ENCODE peak calls at places on chromosomes 12 and 14, in nine cellular contexts. One of them, this sample, is unnamed.

GRCh38 chr12:111446044-111446581 is 40.4 kb downstream of the SH2B3 start:
- DNase-seq in T follicular helper cell: no peak
- DNase-seq in ovary: no peak
- DNase-seq in Kasumi-1: peak; percentile 52
- DNase-seq in GM23248: peak; percentile 36
- DNase-seq in hepatic stellate cell: no peak
- DNase-seq in stimulated activated CD4-positive, alpha-beta T cell treated with anti-CD3 and anti-CD28 coated beads, Interleukin-2, amount 100 ng/mL, for 24 hours: no peak
- DNase-seq in activated naive CD4-positive, alpha-beta T cell: no peak
- DNase-seq in cardiac fibroblast: peak; percentile 69
- DNase-seq in this sample: peak; percentile 63

GRCh38 chr12:120649442-120650248 is 9.2 kb downstream of the CABP1 start:
- DNase-seq in ovary: no peak
- DNase-seq in stimulated activated CD4-positive, alpha-beta T cell treated with anti-CD3 and anti-CD28 coated beads, Interleukin-2, amount 100 ng/mL, for 24 hours: no peak
- DNase-seq in hepatic stellate cell: no peak
- DNase-seq in T follicular helper cell: no peak
- DNase-seq in cardiac fibroblast: no peak
- DNase-seq in Kasumi-1: peak; percentile 28
- DNase-seq in activated naive CD4-positive, alpha-beta T cell: no peak
- DNase-seq in GM23248: peak; percentile 33
- DNase-seq in this sample: no peak

GRCh38 chr14:20772650-20773049 is 4.4 kb downstream of the EDDM3B start:
- DNase-seq in T follicular helper cell: no peak
- DNase-seq in GM23248: no peak
- DNase-seq in cardiac fibroblast: no peak
- DNase-seq in Kasumi-1: no peak
- DNase-seq in stimulated activated CD4-positive, alpha-beta T cell treated with anti-CD3 and anti-CD28 coated beads, Interleukin-2, amount 100 ng/mL, for 24 hours: no peak
- DNase-seq in ovary: no peak
- DNase-seq in hepatic stellate cell: no peak
- DNase-seq in activated naive CD4-positive, alpha-beta T cell: no peak
- DNase-seq in this sample: no peak

GRCh38 chr12:33486058-33486457 is 46.4 kb upstream of the SYT10 start:
- DNase-seq in cardiac fibroblast: no peak
- DNase-seq in GM23248: no peak
- DNase-seq in hepatic stellate cell: no peak
- DNase-seq in stimulated activated CD4-positive, alpha-beta T cell treated with anti-CD3 and anti-CD28 coated beads, Interleukin-2, amount 100 ng/mL, for 24 hours: no peak
- DNase-seq in Kasumi-1: no peak
- DNase-seq in T follicular helper cell: no peak
- DNase-seq in activated naive CD4-positive, alpha-beta T cell: no peak
- DNase-seq in ovary: no peak
- DNase-seq in this sample: peak; percentile 12

GRCh38 chr12:117882181-117882580 is 86.6 kb downstream of the KSR2 start:
- DNase-seq in ovary: no peak
- DNase-seq in hepatic stellate cell: no peak
- DNase-seq in activated naive CD4-positive, alpha-beta T cell: no peak
- DNase-seq in T follicular helper cell: no peak
- DNase-seq in cardiac fibroblast: no peak
- DNase-seq in stimulated activated CD4-positive, alpha-beta T cell treated with anti-CD3 and anti-CD28 coated beads, Interleukin-2, amount 100 ng/mL, for 24 hours: no peak
- DNase-seq in GM23248: no peak
- DNase-seq in Kasumi-1: no peak
- DNase-seq in this sample: no peak

GRCh38 chr12:87231818-87232217 is 797.4 kb downstream of the C12orf50 start:
- DNase-seq in activated naive CD4-positive, alpha-beta T cell: no peak
- DNase-seq in T follicular helper cell: no peak
- DNase-seq in GM23248: no peak
- DNase-seq in ovary: no peak
- DNase-seq in Kasumi-1: no peak
- DNase-seq in hepatic stellate cell: no peak
- DNase-seq in cardiac fibroblast: no peak
- DNase-seq in stimulated activated CD4-positive, alpha-beta T cell treated with anti-CD3 and anti-CD28 coated beads, Interleukin-2, amount 100 ng/mL, for 24 hours: no peak
- DNase-seq in this sample: no peak

GRCh38 chr12:24062642-24063245 is 113.3 kb upstream of the SOX5 start:
- DNase-seq in T follicular helper cell: no peak
- DNase-seq in stimulated activated CD4-positive, alpha-beta T cell treated with anti-CD3 and anti-CD28 coated beads, Interleukin-2, amount 100 ng/mL, for 24 hours: no peak
- DNase-seq in cardiac fibroblast: peak; percentile 81
- DNase-seq in Kasumi-1: no peak
- DNase-seq in activated naive CD4-positive, alpha-beta T cell: no peak
- DNase-seq in GM23248: no peak
- DNase-seq in hepatic stellate cell: no peak
- DNase-seq in ovary: no peak
- DNase-seq in this sample: peak; percentile 58

GRCh38 chr12:11756523-11756922 is 107.0 kb downstream of the ETV6 start:
- DNase-seq in T follicular helper cell: no peak
- DNase-seq in hepatic stellate cell: no peak
- DNase-seq in GM23248: no peak
- DNase-seq in ovary: no peak
- DNase-seq in activated naive CD4-positive, alpha-beta T cell: no peak
- DNase-seq in cardiac fibroblast: no peak
- DNase-seq in Kasumi-1: no peak
- DNase-seq in stimulated activated CD4-positive, alpha-beta T cell treated with anti-CD3 and anti-CD28 coated beads, Interleukin-2, amount 100 ng/mL, for 24 hours: no peak
- DNase-seq in this sample: no peak

GRCh38 chr14:47678993-47679392 is 3.6 kb upstream of the MDGA2 start:
- DNase-seq in cardiac fibroblast: no peak
- DNase-seq in activated naive CD4-positive, alpha-beta T cell: no peak
- DNase-seq in ovary: no peak
- DNase-seq in T follicular helper cell: no peak
- DNase-seq in stimulated activated CD4-positive, alpha-beta T cell treated with anti-CD3 and anti-CD28 coated beads, Interleukin-2, amount 100 ng/mL, for 24 hours: no peak
- DNase-seq in Kasumi-1: no peak
- DNase-seq in hepatic stellate cell: no peak
- DNase-seq in GM23248: no peak
- DNase-seq in this sample: no peak

GRCh38 chr14:41285193-41285748 is 321.4 kb upstream of the LRFN5 start:
- DNase-seq in Kasumi-1: peak; percentile 68
- DNase-seq in cardiac fibroblast: peak; percentile 40
- DNase-seq in T follicular helper cell: no peak
- DNase-seq in stimulated activated CD4-positive, alpha-beta T cell treated with anti-CD3 and anti-CD28 coated beads, Interleukin-2, amount 100 ng/mL, for 24 hours: peak; percentile 1
- DNase-seq in GM23248: peak; percentile 30
- DNase-seq in activated naive CD4-positive, alpha-beta T cell: no peak
- DNase-seq in hepatic stellate cell: no peak
- DNase-seq in ovary: no peak
- DNase-seq in this sample: peak; percentile 8

GRCh38 chr14:73209943-73210342 is 27.4 kb upstream of the PAPLN start:
- DNase-seq in GM23248: peak; percentile 35
- DNase-seq in T follicular helper cell: no peak
- DNase-seq in Kasumi-1: no peak
- DNase-seq in hepatic stellate cell: no peak
- DNase-seq in activated naive CD4-positive, alpha-beta T cell: no peak
- DNase-seq in ovary: no peak
- DNase-seq in stimulated activated CD4-positive, alpha-beta T cell treated with anti-CD3 and anti-CD28 coated beads, Interleukin-2, amount 100 ng/mL, for 24 hours: no peak
- DNase-seq in cardiac fibroblast: peak; percentile 70
- DNase-seq in this sample: peak; percentile 77